ENCODE peak calls at places on chromosomes 2 and 18, in seven cellular contexts. V is hepatocyte; Y is adrenal gland; X is IMR-90; Q is right lobe of liver; T is PC-9; F is CD8-positive, alpha-beta T cell. K is an unnamed sample.
A peak's percentile ranks its signal among the peaks of the same experiment; 100 is the strongest.

GRCh38 chr18:5842653-5843052 is 52.7 kb downstream of the TMEM200C start:
- DNase-seq in V (no peak), Y (no peak), X (no peak), Q (no peak), T (no peak), F (no peak), K (no peak)

GRCh38 chr18:54004828-54005227 is 219.6 kb downstream of the MBD2 start:
- DNase-seq in V (no peak), Y (no peak), X (no peak), Q (no peak), T (no peak), F (no peak), K (no peak)

GRCh38 chr18:13269599-13270011 is 51.0 kb downstream of the LDLRAD4 start:
- DNase-seq in V (peak; percentile 43), Y (peak; percentile 44), X (no peak), Q (no peak), T (no peak), F (no peak), K (no peak)

GRCh38 chr18:58529714-58530354 is 99.1 kb downstream of the ALPK2 start:
- DNase-seq in V (peak; percentile 73), Y (peak; percentile 75), X (peak; percentile 68), Q (no peak), T (peak; percentile 31), F (peak; percentile 77), K (peak; percentile 40)

GRCh38 chr2:226673314-226673723 is 126.3 kb downstream of the IRS1 start:
- DNase-seq in V (peak; percentile 52), Y (peak; percentile 68), X (peak; percentile 94), Q (no peak), T (peak; percentile 92), F (no peak), K (peak; percentile 78)

GRCh38 chr2:18749912-18750526 is 160.7 kb upstream of the NT5C1B start:
- DNase-seq in V (peak; percentile 77), Y (peak; percentile 72), X (peak; percentile 66), Q (no peak), T (peak; percentile 51), F (no peak), K (no peak)

GRCh38 chr2:24365051-24365450 is 4.7 kb upstream of the ITSN2 start:
- DNase-seq in V (no peak), Y (peak; percentile 75), X (no peak), Q (peak; percentile 72), T (peak; percentile 72), F (no peak), K (peak; percentile 89)

GRCh38 chr2:240898108-240898730 is 2.3 kb upstream of the MAB21L4 start:
- DNase-seq in V (no peak), Y (peak; percentile 15), X (no peak), Q (peak; percentile 88), T (peak; percentile 98), F (peak; percentile 19), K (no peak)

GRCh38 chr2:173984866-173985588 is 19.9 kb upstream of the SP3 start:
- DNase-seq in V (no peak), Y (no peak), X (no peak), Q (no peak), T (no peak), F (no peak), K (no peak)

GRCh38 chr18:68997845-68998244 is 200.0 kb downstream of the CCDC102B start:
- DNase-seq in V (no peak), Y (no peak), X (no peak), Q (no peak), T (no peak), F (no peak), K (no peak)

GRCh38 chr18:69000366-69000765 is 202.5 kb downstream of the CCDC102B start:
- DNase-seq in V (no peak), Y (no peak), X (peak; percentile 23), Q (no peak), T (no peak), F (no peak), K (no peak)

DNA sequence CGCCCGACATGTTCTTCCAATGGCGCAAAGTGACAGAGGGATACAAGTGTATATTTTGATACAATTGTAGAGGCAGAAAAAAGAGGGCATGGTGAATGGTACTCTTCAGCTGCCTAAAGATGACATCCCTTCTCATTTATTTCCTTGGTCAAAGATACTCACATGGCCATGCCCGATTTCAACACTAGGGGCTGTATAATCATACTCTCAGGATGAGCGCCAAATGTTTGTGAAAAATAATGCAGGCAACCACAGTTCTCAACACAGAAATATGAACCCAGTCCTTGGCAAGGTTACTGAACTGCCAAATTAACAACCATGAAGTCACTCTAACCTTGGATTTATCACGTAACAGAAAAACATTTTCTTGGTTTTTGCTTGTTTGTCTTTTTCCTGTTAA is 204.4 kb downstream of the CCDC102B start:
- DNase-seq in V (no peak), Y (no peak), X (no peak), Q (no peak), T (no peak), F (no peak), K (no peak)
- TF ChIP-seq CTCF in V (no peak), Y (no peak), X (no peak), Q (no peak), T (peak; percentile 33), F (no peak), K (no peak)

DNA sequence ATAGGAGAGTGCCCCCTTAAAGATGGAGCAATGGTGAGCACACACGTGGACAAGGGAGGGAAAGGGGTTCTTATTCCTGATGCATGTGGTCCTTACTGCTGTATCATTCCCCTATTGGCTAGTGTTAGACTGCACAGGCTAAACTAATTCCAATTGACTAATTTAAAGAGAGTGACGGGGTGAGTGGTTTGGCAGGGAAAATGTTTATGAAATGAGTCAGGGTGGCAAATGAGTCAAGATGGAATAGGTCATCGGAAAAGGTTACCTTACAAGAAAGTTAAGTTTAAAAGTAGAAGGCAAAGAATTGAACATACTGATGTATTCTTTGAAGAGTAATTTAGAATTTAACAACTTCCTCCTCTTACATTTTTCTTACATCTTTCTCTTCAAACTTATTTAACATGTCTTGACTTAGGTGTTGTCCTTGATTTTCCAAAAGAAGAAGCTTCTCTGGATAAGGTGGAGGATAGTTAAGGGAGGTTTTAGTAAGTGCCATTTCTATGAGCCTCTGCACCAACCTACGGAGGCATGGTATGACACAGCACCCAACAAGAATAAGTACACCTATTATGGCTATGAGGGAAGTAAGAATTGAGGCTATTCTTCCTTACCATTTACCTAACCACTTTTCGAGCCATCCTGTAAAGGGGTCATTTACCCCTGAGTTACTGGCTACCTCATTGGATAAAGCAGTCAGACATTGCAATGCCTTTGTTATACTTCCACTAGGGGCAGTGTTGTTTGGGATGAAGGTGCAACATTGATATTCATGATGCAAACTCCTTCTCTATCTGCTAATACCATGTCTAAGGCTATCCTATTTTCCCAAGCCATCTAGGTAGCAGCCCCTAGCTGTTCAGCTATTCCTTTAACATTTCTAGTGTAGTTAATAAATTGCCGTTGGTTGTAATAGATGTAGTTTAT is 1345.8 kb upstream of the LRRTM1 start:
- DNase-seq in V (no peak), Y (no peak), X (peak; percentile 39), Q (no peak), T (peak; percentile 3), F (no peak), K (no peak)
- H3K9me3 ChIP-seq in V (no peaks in the 10 kb centered on the region), Y (no peaks in the 10 kb centered on the region), X (peaks cover 4% of the 10 kb centered on the region), Q (no peaks in the 10 kb centered on the region), T (no peaks in the 10 kb centered on the region), F (no peaks in the 10 kb centered on the region), K (no peaks in the 10 kb centered on the region)

GRCh38 chr2:223526106-223526505 is 76.1 kb downstream of the SCG2 start:
- DNase-seq in V (no peak), Y (no peak), X (no peak), Q (no peak), T (peak; percentile 22), F (no peak), K (no peak)
- H3K4me3 ChIP-seq in V (no peak overlapping the region), Y (no peak overlapping the region), X (no peak overlapping the region), Q (no peak overlapping the region), T (no peak overlapping the region), F (no peak overlapping the region), K (no peak overlapping the region)

GRCh38 chr2:65553504-65554074 is 121.2 kb upstream of the SPRED2 start:
- DNase-seq in V (no peak), Y (no peak), X (no peak), Q (peak; percentile 68), T (no peak), F (no peak), K (no peak)
- TF ChIP-seq CTCF in V (no peak), Y (no peak), X (no peak), Q (no peak), T (peak; percentile 5), F (no peak), K (no peak)

GRCh38 chr2:64923385-64923710 is 65.9 kb upstream of the SLC1A4 start:
- DNase-seq in V (no peak), Y (no peak), X (no peak), Q (no peak), T (no peak), F (no peak), K (no peak)
- H3K9me3 ChIP-seq in V (no peaks in the 10 kb centered on the region), Y (no peaks in the 10 kb centered on the region), X (peaks cover 5% of the 10 kb centered on the region), Q (no peaks in the 10 kb centered on the region), T (peaks cover 4% of the 10 kb centered on the region), F (no peaks in the 10 kb centered on the region), K (no peaks in the 10 kb centered on the region)

GRCh38 chr2:4247796-4248195 is 544.4 kb downstream of the DCDC2C start:
- DNase-seq in V (no peak), Y (no peak), X (no peak), Q (no peak), T (no peak), F (no peak), K (no peak)
- H3K4me3 ChIP-seq in V (no peak overlapping the region), Y (no peak overlapping the region), X (no peak overlapping the region), Q (no peak overlapping the region), T (no peak overlapping the region), F (no peak overlapping the region), K (no peak overlapping the region)

GRCh38 chr2:121005512-121005911 is 269.8 kb downstream of the GLI2 start:
- DNase-seq in V (no peak), Y (no peak), X (no peak), Q (no peak), T (no peak), F (no peak), K (no peak)

GRCh38 chr2:121006783-121007489 is 271.3 kb downstream of the GLI2 start:
- DNase-seq in V (no peak), Y (no peak), X (no peak), Q (no peak), T (no peak), F (no peak), K (no peak)

GRCh38 chr2:121010998-121011397 is 274.0 kb downstream of the TFCP2L1 start:
- DNase-seq in V (no peak), Y (no peak), X (no peak), Q (no peak), T (no peak), F (no peak), K (no peak)

GRCh38 chr2:121007490-121007853 is 271.8 kb downstream of the GLI2 start:
- DNase-seq in V (no peak), Y (no peak), X (no peak), Q (no peak), T (no peak), F (no peak), K (no peak)

GRCh38 chr2:121008978-121009377 is 273.3 kb downstream of the GLI2 start:
- DNase-seq in V (no peak), Y (peak; percentile 24), X (no peak), Q (no peak), T (no peak), F (no peak), K (no peak)
- TF ChIP-seq CTCF in V (peak; percentile 4), Y (no peak), X (peak; percentile 17), Q (no peak), T (peak; percentile 46), F (no peak), K (peak; percentile 7)

GRCh38 chr18:72555101-72555500 is 11.0 kb upstream of the CBLN2 start:
- DNase-seq in V (no peak), Y (no peak), X (no peak), Q (no peak), T (no peak), F (no peak), K (no peak)
- H3K9me3 ChIP-seq in V (no peaks in the 10 kb centered on the region), Y (no peaks in the 10 kb centered on the region), X (peaks cover 2% of the 10 kb centered on the region), Q (no peaks in the 10 kb centered on the region), T (no peaks in the 10 kb centered on the region), F (no peaks in the 10 kb centered on the region), K (no peaks in the 10 kb centered on the region)

GRCh38 chr2:105828543-105828942 is 83.8 kb downstream of the NCK2 start:
- DNase-seq in V (no peak), Y (no peak), X (no peak), Q (no peak), T (no peak), F (no peak), K (no peak)
- H3K4me3 ChIP-seq in V (no peak overlapping the region), Y (no peak overlapping the region), X (no peak overlapping the region), Q (no peak overlapping the region), T (no peak overlapping the region), F (no peak overlapping the region), K (no peak overlapping the region)

K was measured in psoas muscle.